ENCODE peak calls at places on chromosomes 1 and 21, in four cellular contexts. One of them, this sample, is unnamed.
A peak's percentile ranks its signal among the peaks of the same experiment; 100 is the strongest.

GRCh38 chr1:52056937-52057231 is 789 bp downstream of the BTF3L4 start:
- DNase-seq in H54: no peak
- DNase-seq in CD8-positive, alpha-beta T cell: no peak
- DNase-seq in left cardiac atrium: no peak
- DNase-seq in this sample: no peak

GRCh38 chr1:205774277-205775014 is 836 bp downstream of the RAB29 start:
- DNase-seq in H54: no peak
- DNase-seq in left cardiac atrium: no peak
- DNase-seq in CD8-positive, alpha-beta T cell: peak; percentile 45
- DNase-seq in this sample: no peak

GRCh38 chr1:164765993-164766720 is 207.2 kb downstream of the PBX1 start:
- DNase-seq in left cardiac atrium: no peak
- DNase-seq in H54: no peak
- DNase-seq in CD8-positive, alpha-beta T cell: no peak
- DNase-seq in this sample: no peak

GRCh38 chr1:243719476-243719875 is 130.6 kb downstream of the AKT3 start:
- DNase-seq in left cardiac atrium: no peak
- DNase-seq in CD8-positive, alpha-beta T cell: no peak
- DNase-seq in H54: no peak
- DNase-seq in this sample: no peak

GRCh38 chr1:236064674-236065508 is at the start of gene NID1:
- DNase-seq in CD8-positive, alpha-beta T cell: peak; percentile 15
- DNase-seq in left cardiac atrium: peak; percentile 86
- DNase-seq in H54: peak; percentile 69
- DNase-seq in this sample: no peak

GRCh38 chr1:156282143-156282478 is 514 bp downstream of the SMG5 start:
- DNase-seq in left cardiac atrium: no peak
- DNase-seq in H54: no peak
- DNase-seq in CD8-positive, alpha-beta T cell: no peak
- DNase-seq in this sample: no peak

GRCh38 chr1:37722181-37723071 is 30.1 kb downstream of the CDCA8 start:
- DNase-seq in H54: no peak
- DNase-seq in CD8-positive, alpha-beta T cell: no peak
- DNase-seq in left cardiac atrium: no peak
- DNase-seq in this sample: no peak

GRCh38 chr1:15152318-15153183 is 996 bp upstream of the TMEM51 start:
- DNase-seq in H54: peak; percentile 65
- DNase-seq in CD8-positive, alpha-beta T cell: no peak
- DNase-seq in left cardiac atrium: peak; percentile 88
- DNase-seq in this sample: no peak

GRCh38 chr21:39132248-39132647 is 51.0 kb downstream of the PSMG1 start:
- DNase-seq in H54: no peak
- DNase-seq in CD8-positive, alpha-beta T cell: no peak
- DNase-seq in left cardiac atrium: no peak
- DNase-seq in this sample: no peak